ENCODE peak calls at places on chromosomes 11 and 22, in four cellular contexts. K, M, Q and R are unnamed samples. For H3K4me1, the result is how much of the 10 kb centered on the place peaks cover.

GRCh38 chr11:11555228-11555627 is 66.6 kb downstream of the GALNT18 start:
- DNase-seq in K (no peak), M (no peak), Q (no peak), R (no peak)

GRCh38 chr22:44907765-44908737 is 101.8 kb downstream of the PHF21B start:
- DNase-seq in K (no peak), M (no peak), Q (no peak), R (no peak)

GRCh38 chr11:69836401-69836800 is 17.2 kb upstream of the FGF3 start:
- DNase-seq in K (no peak), M (no peak), Q (no peak), R (no peak)

GRCh38 chr11:95095858-95096587 is 6.4 kb downstream of the ENDOD1 start:
- DNase-seq in K (no peak), M (no peak), Q (peak), R (no peak)

GRCh38 chr11:38927993-38928392 is 2330.0 kb upstream of the RAG2 start:
- DNase-seq in K (no peak), M (no peak), Q (no peak), R (no peak)

GRCh38 chr22:19232620-19233019 is 54.1 kb upstream of the SLC25A1 start:
- DNase-seq in K (no peak), M (no peak), Q (no peak), R (no peak)

GRCh38 chr22:23213581-23214341 is 33.5 kb downstream of the BCR start:
- DNase-seq in K (no peak), M (no peak), Q (no peak), R (no peak)

GRCh38 chr11:36300651-36301050 is 4.6 kb downstream of the PRR5L start:
- DNase-seq in K (no peak), M (peak), Q (no peak), R (no peak)

GRCh38 chr11:34536056-34536455 is 22.5 kb upstream of the ELF5 start:
- DNase-seq in K (no peak), M (no peak), Q (no peak), R (no peak)

GRCh38 chr11:91653091-91653754 is 571.4 kb upstream of the FAT3 start:
- DNase-seq in K (no peak), M (no peak), Q (no peak), R (no peak)

GRCh38 chr22:20750461-20751184 is 23.3 kb upstream of the SERPIND1 start:
- DNase-seq in K (no peak), M (peak), Q (no peak), R (peak)

GRCh38 chr11:4459470-4459869 is 10.4 kb downstream of the OR52K2 start:
- DNase-seq in K (no peak), M (peak), Q (no peak), R (no peak)

GRCh38 chr22:38083931-38084631 is at the start of gene SLC16A8:
- DNase-seq in K (no peak), M (no peak), Q (no peak), R (no peak)

GRCh38 chr11:126834149-126834548 is 166.4 kb downstream of the KIRREL3 start:
- DNase-seq in K (no peak), M (no peak), Q (no peak), R (no peak)

GRCh38 chr11:6631356-6631890 is 12.2 kb upstream of the TPP1 start:
- DNase-seq in K (no peak), M (no peak), Q (no peak), R (no peak)

GRCh38 chr11:124971810-124972209 is 17.8 kb downstream of the CCDC15 start:
- DNase-seq in K (no peak), M (no peak), Q (no peak), R (no peak)

GRCh38 chr11:102070766-102071165 is 23.5 kb downstream of the CFAP300 start:
- DNase-seq in K (no peak), M (no peak), Q (no peak), R (no peak)
- TF ChIP-seq CTCF in K (no peak), M (no peak), Q (no peak), R (no peak)

GRCh38 chr22:33920927-33921575 is 775 bp upstream of the LARGE1 start:
- DNase-seq in K (peak), M (peak), Q (peak), R (peak)
- H3K4me3 ChIP-seq in K (peak), M (peak), Q (peak), R (peak)

GRCh38 chr11:119920666-119921065 is 191.7 kb upstream of the NECTIN1 start:
- DNase-seq in K (no peak), M (no peak), Q (no peak), R (no peak)

GRCh38 chr11:119919656-119920055 is 190.7 kb upstream of the NECTIN1 start:
- DNase-seq in K (no peak), M (no peak), Q (no peak), R (no peak)

GRCh38 chr11:119916568-119916967 is 187.6 kb upstream of the NECTIN1 start:
- DNase-seq in K (no peak), M (no peak), Q (no peak), R (no peak)

GRCh38 chr11:119918356-119918755 is 189.4 kb upstream of the NECTIN1 start:
- DNase-seq in K (no peak), M (no peak), Q (no peak), R (no peak)

GRCh38 chr11:119921571-119921970 is 192.6 kb upstream of the NECTIN1 start:
- DNase-seq in K (no peak), M (no peak), Q (no peak), R (no peak)
- H3K4me1 ChIP-seq in K (under half), M (under half), Q (under half), R (under half)

GRCh38 chr11:43998308-43998707 is 49.5 kb upstream of the ACCSL start:
- DNase-seq in K (no peak), M (no peak), Q (no peak), R (no peak)

GRCh38 chr11:44003736-44004451 is 43.9 kb upstream of the ACCSL start:
- DNase-seq in K (no peak), M (peak), Q (no peak), R (no peak)

GRCh38 chr11:43997022-43997665 is 50.6 kb upstream of the ACCSL start:
- DNase-seq in K (no peak), M (no peak), Q (no peak), R (no peak)

GRCh38 chr11:44002191-44003093 is 45.3 kb upstream of the ACCSL start:
- DNase-seq in K (no peak), M (peak), Q (no peak), R (no peak)

DNA sequence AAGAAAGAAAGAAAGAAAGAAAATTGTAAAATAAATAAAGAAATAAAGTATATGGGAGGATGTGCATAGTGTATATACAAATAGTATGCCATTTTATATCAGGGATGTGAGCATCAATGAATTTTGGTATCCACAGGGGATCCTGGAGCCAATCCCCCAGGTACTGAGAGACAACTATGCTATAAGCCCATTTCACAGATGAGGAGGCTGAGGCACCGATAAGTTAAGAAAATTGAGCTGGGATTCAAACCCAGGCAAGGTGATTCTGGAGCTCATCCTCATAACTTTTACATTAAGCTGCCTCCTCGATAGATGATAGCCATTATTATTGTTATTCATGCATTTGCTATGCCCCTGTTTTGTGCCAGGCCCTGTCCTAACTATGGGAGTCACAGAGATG is 47.0 kb upstream of the ACCSL start:
- DNase-seq in K (no peak), M (peak), Q (no peak), R (no peak)
- TF ChIP-seq CTCF in K (no peak), M (no peak), Q (no peak), R (no peak)

GRCh38 chr11:13337986-13338436 is 60.4 kb downstream of the BMAL1 start:
- DNase-seq in K (no peak), M (no peak), Q (peak), R (no peak)
- H3K4me3 ChIP-seq in K (peak), M (no peak), Q (peak), R (peak)

DNA sequence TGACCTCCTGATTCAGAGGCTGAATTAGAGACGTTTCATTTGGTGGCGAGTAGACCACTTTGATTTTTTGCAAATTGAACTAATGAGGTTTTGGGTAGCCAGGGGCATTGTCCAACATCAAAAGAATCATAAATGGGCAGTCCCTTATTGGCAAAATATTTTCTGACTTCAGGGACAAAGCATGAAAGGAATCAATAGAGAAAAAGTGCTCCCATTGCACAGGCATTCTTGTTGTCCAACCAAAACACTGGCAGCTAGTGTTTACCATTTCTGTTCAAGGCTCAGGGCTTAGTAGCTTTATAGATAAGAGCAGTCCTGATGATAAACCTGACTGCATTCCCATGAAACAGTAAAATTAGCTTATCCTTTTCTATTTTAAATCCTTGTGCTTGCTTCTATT is 6.4 kb upstream of the CARD16 start:
- DNase-seq in K (no peak), M (no peak), Q (no peak), R (no peak)
- H3K4me1 ChIP-seq in K (under half), M (under half), Q (under half), R (under half)

DNA sequence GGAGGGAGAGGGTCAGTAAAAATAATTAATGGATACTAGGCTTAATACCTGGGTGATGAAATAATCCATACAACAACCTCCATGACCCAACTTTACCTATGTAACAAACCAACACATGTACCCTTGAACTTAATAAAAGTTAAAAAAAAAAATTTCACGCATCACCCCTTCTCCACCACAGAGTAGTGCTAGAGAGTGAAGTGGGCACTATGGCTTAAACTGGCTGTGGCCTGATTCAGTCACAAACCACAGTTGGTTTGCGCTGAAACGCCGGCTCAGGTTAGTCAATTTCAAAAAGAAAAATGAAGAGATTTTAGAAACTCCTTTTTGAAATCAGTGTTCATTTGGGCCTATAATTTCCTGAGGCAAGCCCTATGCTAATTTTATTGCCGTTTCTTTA is 144.3 kb downstream of the TRPC6 start:
- DNase-seq in K (no peak), M (no peak), Q (no peak), R (no peak)
- TF ChIP-seq CTCF in K (no peak), M (no peak), Q (peak), R (no peak)